ENCODE peak calls at places on chromosomes 7 and 10, in seven cellular contexts. S is fibroblast of the aortic adventitia, U is left ventricle myocardium inferior, G is endothelial cell, X is upper lobe of left lung, P is keratinocyte, L is HepG2. F is an unnamed sample.

GRCh38 chr10:42876476-42876875 is 93.9 kb downstream of the BMS1 start:
- DNase-seq in S (no peak), U (no peak), G (no peak), X (peak; percentile 9), P (no peak), L (no peak), F (no peak)

GRCh38 chr7:116393654-116394053 is 105.9 kb upstream of the CAV2 start:
- DNase-seq in S (no peak), U (peak; percentile 33), G (peak; percentile 15), X (no peak), P (no peak), L (no peak), F (peak; percentile 56)

GRCh38 chr10:131977323-131978096 is 4.2 kb downstream of the BNIP3 start:
- DNase-seq in S (no peak), U (no peak), G (no peak), X (no peak), P (no peak), L (peak; percentile 36), F (no peak)

GRCh38 chr10:79448732-79449049 is 3.3 kb upstream of the ZCCHC24 start:
- DNase-seq in S (no peak), U (no peak), G (no peak), X (no peak), P (no peak), L (no peak), F (no peak)

GRCh38 chr10:58637372-58637771 is 124.7 kb downstream of the BICC1 start:
- DNase-seq in S (peak; percentile 98), U (no peak), G (no peak), X (no peak), P (no peak), L (peak; percentile 93), F (no peak)

GRCh38 chr7:157556339-157556944 is 219.6 kb downstream of the DNAJB6 start:
- DNase-seq in S (no peak), U (no peak), G (no peak), X (no peak), P (no peak), L (no peak), F (no peak)

GRCh38 chr10:55158643-55159042 is 357.6 kb upstream of the PCDH15 start:
- DNase-seq in S (no peak), U (no peak), G (no peak), X (no peak), P (no peak), L (no peak), F (no peak)

GRCh38 chr10:62258926-62259325 is 9.7 kb downstream of the RTKN2 start:
- DNase-seq in S (no peak), U (no peak), G (no peak), X (no peak), P (no peak), L (no peak), F (no peak)

GRCh38 chr7:105656922-105657521 is 75.7 kb upstream of the EFCAB10 start:
- DNase-seq in S (no peak), U (no peak), G (peak; percentile 65), X (peak; percentile 49), P (no peak), L (no peak), F (no peak)

GRCh38 chr7:25116621-25117020 is 8.4 kb downstream of the CYCS start:
- DNase-seq in S (no peak), U (no peak), G (no peak), X (no peak), P (no peak), L (no peak), F (no peak)

GRCh38 chr7:18693401-18693800 is 197.9 kb downstream of the HDAC9 start:
- DNase-seq in S (peak; percentile 93), U (no peak), G (peak; percentile 9), X (peak; percentile 33), P (peak; percentile 5), L (no peak), F (peak; percentile 89)

GRCh38 chr7:134766779-134767566 is 12.5 kb upstream of the CALD1 start:
- DNase-seq in S (peak; percentile 83), U (no peak), G (no peak), X (no peak), P (no peak), L (peak; percentile 7), F (peak; percentile 36)

GRCh38 chr10:78749200-78749599 is 319.6 kb upstream of the ZMIZ1 start:
- DNase-seq in S (no peak), U (no peak), G (no peak), X (no peak), P (no peak), L (no peak), F (no peak)

GRCh38 chr7:55409474-55410225 is 44.5 kb downstream of the LANCL2 start:
- DNase-seq in S (no peak), U (no peak), G (no peak), X (no peak), P (no peak), L (no peak), F (peak; percentile 26)

GRCh38 chr10:34666008-34666700 is 148.9 kb downstream of the PARD3 start:
- DNase-seq in S (peak; percentile 97), U (no peak), G (no peak), X (peak; percentile 71), P (peak; percentile 83), L (no peak), F (peak; percentile 94)

DNA sequence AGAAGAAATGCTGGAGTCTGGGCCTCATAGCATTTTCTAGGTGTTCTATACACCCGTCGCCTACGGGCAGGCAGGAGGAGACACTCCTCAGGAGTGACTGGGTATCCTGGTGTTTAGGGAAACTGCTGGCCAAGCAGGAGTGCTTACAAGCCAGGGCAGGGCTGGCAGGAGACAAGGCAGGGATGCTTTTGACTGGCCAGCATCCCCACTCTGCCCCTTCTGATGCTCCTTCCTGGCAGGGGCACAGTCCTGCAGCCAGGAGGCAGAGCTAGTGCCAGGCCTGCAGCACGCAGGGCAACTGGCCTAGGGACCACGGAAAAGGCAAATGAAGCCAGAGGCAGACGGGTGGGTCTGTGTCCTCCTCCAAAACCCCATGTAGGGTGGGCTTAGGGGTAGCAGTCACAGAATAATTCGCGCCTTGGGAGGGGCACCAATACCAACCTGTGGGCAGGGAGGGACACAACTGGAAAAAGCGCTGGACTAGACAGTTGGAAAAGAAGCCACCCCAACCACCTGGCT is 4.9 kb downstream of the IMPDH1 start:
- DNase-seq in S (no peak), U (no peak), G (no peak), X (no peak), P (no peak), L (no peak), F (no peak)
- TF ChIP-seq CTCF in S (peak; percentile 32), U (peak; percentile 24), G (no peak), X (no peak), P (peak; percentile 20), L (no peak), F (peak; percentile 33)

DNA sequence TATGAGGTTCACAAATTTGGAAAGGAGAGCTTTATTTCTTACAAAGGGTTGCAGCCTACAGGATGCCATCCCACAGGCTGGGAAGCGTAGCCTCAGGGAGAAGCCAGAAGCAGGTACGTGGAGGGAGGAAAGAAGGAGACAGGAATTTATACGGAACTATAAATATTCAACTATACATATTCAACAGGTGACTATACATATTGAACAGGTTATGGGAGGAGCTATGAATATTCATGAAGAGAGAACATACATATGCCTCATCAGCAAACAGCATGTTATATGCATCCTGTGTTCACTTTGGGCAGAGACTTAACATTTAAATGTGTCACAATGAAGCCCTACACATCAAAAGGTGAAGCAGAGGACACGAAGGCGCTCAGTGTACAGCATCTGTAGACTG is 40.5 kb upstream of the LMTK2 start:
- DNase-seq in S (no peak), U (no peak), G (no peak), X (no peak), P (no peak), L (no peak), F (no peak)
- TF ChIP-seq CTCF in S (no peak), U (no peak), G (no peak), X (no peak), P (no peak), L (no peak), F (no peak)

DNA sequence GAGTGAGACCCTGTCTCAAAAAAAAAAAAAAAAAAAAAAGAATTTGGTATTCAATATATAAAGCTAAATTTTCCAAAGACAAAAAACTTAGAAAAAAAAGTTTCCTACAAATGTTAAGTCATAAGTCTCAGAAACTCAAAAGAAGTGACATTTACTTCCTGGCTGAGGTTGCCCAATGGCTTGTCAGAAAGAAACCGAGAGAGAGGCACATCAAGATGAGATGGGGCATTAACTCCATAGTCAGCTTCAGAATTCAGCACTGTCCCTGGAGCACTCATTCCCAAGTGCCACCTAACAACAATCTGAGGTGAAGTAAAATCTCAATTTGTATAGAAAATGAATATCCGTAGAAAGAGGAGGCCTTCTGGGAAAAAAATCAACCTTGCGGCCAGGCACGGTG is 6.8 kb upstream of the SPOCK2 start:
- DNase-seq in S (no peak), U (no peak), G (no peak), X (no peak), P (no peak), L (no peak), F (no peak)
- TF ChIP-seq CTCF in S (no peak), U (no peak), G (no peak), X (no peak), P (no peak), L (no peak), F (no peak)

DNA sequence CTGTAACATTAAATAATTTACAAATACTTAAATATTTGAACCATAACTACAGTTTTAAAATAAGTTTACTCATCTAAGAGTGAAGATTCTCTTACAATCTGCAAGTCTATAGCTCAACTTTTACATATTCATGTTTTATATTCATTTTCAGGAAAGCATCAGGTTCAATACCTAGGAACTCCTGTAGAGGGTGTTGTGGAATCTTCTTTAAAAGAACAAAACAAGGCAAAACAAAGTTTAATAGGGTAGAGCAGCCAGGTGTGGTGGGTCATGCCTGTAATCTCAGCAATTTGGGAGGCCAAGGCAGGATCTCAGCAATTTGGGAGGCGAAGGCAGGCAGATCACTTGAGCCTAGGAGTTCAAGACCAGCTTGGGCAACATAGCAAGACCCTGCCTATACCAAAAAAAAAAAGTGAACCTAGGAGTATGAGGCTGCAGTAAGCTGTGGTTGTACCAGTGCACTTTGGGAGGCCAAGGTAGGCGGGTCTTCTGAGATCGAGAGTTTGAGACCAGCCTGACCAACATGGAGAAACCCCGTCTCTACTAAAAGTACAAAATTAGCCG is 45.1 kb downstream of the ST8SIA6 start:
- DNase-seq in S (peak; percentile 36), U (no peak), G (no peak), X (no peak), P (no peak), L (peak; percentile 12), F (peak; percentile 8)
- TF ChIP-seq CTCF in S (peak; percentile 62), U (peak; percentile 52), G (peak; percentile 49), X (peak; percentile 19), P (no peak), L (peak; percentile 26), F (peak; percentile 60)

F was measured in fibroblast of villous mesenchyme.